ENCODE peak calls at places on chromosomes 2 and 18, in six cellular contexts. F is heart left ventricle, A is upper lobe of left lung, V is IMR-90, L is K562, R is HCT116. S is an unnamed sample.

GRCh38 chr2:221969830-221970144 is 329.0 kb downstream of the PAX3 start:
- ATAC-seq in R (no peak), V (no peak), L (no peak), F (no peak), A (no peak), S (no peak)

GRCh38 chr2:171149986-171150693 is 10.6 kb downstream of the TLK1 start:
- ATAC-seq in F (no peak), L (no peak), V (no peak), R (no peak), A (no peak), S (no peak)

GRCh38 chr2:167776359-167776758 is 471.0 kb downstream of the STK39 start:
- ATAC-seq in A (no peak), F (no peak), L (peak; percentile 63), R (no peak), V (no peak), S (no peak)

GRCh38 chr2:64311191-64311910 is 142.6 kb upstream of the LGALSL start:
- ATAC-seq in A (no peak), L (peak; percentile 32), R (no peak), F (no peak), V (no peak), S (no peak)

GRCh38 chr2:70715161-70715985 is 52.6 kb downstream of the ADD2 start:
- ATAC-seq in V (no peak), L (no peak), R (no peak), A (no peak), F (no peak), S (no peak)

GRCh38 chr2:9260411-9261037 is 53.9 kb downstream of the ASAP2 start:
- ATAC-seq in L (no peak), F (peak; percentile 8), V (no peak), R (no peak), A (peak; percentile 37), S (no peak)

GRCh38 chr2:151486100-151486499 is 76.4 kb downstream of the RIF1 start:
- ATAC-seq in A (no peak), L (no peak), R (no peak), F (no peak), V (no peak), S (no peak)

GRCh38 chr2:160878622-160879021 is 281.6 kb upstream of the TANK start:
- ATAC-seq in L (no peak), R (no peak), V (no peak), F (no peak), A (no peak), S (no peak)

GRCh38 chr18:31275722-31276463 is 42.1 kb upstream of the DSG1 start:
- ATAC-seq in L (no peak), F (no peak), V (no peak), A (peak; percentile 75), R (peak; percentile 74), S (no peak)

GRCh38 chr2:230131366-230131765 is 62.6 kb upstream of the SLC16A14 start:
- ATAC-seq in A (no peak), R (peak; percentile 20), L (no peak), V (no peak), F (peak; percentile 21), S (peak; percentile 21)

GRCh38 chr2:13193075-13193474 is 476.3 kb downstream of the TRIB2 start:
- ATAC-seq in F (no peak), R (no peak), L (no peak), V (no peak), A (no peak), S (no peak)

GRCh38 chr2:169741-170140 is 94.1 kb downstream of the SH3YL1 start:
- ATAC-seq in V (no peak), A (no peak), R (no peak), L (no peak), F (no peak), S (no peak)

GRCh38 chr2:232400244-232401015 is 6.2 kb upstream of the ALPG start:
- ATAC-seq in R (no peak), V (no peak), F (no peak), A (no peak), L (no peak), S (no peak)

GRCh38 chr2:182049783-182050182 is 64.1 kb downstream of the PPP1R1C start:
- ATAC-seq in R (no peak), L (no peak), V (no peak), F (no peak), A (peak; percentile 58), S (peak; percentile 39)

GRCh38 chr18:73669299-73669698 is 478.3 kb downstream of the FBXO15 start:
- ATAC-seq in L (no peak), A (no peak), R (no peak), V (peak; percentile 93), F (no peak), S (no peak)

GRCh38 chr2:191151315-191151698 is 513 bp upstream of the STAT4 start:
- ATAC-seq in L (no peak), F (no peak), V (no peak), A (peak; percentile 18), R (peak; percentile 15), S (peak; percentile 37)

GRCh38 chr2:221641181-221641871 is 69.2 kb upstream of the EPHA4 start:
- ATAC-seq in L (no peak), V (no peak), F (no peak), A (peak; percentile 49), R (no peak), S (no peak)

GRCh38 chr2:26076001-26076587 is 42.2 kb downstream of the RAB10 start:
- ATAC-seq in R (no peak), V (no peak), L (peak; percentile 7), A (no peak), F (no peak), S (no peak)

GRCh38 chr2:127853667-127854066 is 4.3 kb downstream of the POLR2D start:
- ATAC-seq in L (no peak), F (no peak), V (no peak), A (no peak), R (no peak), S (no peak)

GRCh38 chr2:24339856-24340262 is 20.5 kb downstream of the ITSN2 start:
- ATAC-seq in A (no peak), R (no peak), V (no peak), L (no peak), F (no peak), S (no peak)

GRCh38 chr18:31161757-31162418 is 768 bp downstream of the DSC1 start:
- ATAC-seq in R (no peak), F (no peak), L (no peak), V (no peak), A (no peak), S (no peak)

GRCh38 chr2:64283015-64283570 is 138.9 kb upstream of the PELI1 start:
- ATAC-seq in L (no peak), V (no peak), F (no peak), A (no peak), R (no peak), S (no peak)

GRCh38 chr2:98759338-98759737 is 28.4 kb upstream of the MGAT4A start:
- ATAC-seq in F (no peak), L (no peak), A (no peak), R (no peak), V (no peak), S (no peak)

GRCh38 chr2:30245364-30245763 is 14.0 kb downstream of the LBH start:
- ATAC-seq in F (peak; percentile 57), L (no peak), V (no peak), A (no peak), R (no peak), S (no peak)

GRCh38 chr2:159609933-159610523 is 6.3 kb downstream of the BAZ2B start:
- ATAC-seq in L (no peak), F (no peak), A (no peak), R (no peak), V (no peak), S (no peak)

GRCh38 chr2:163717474-163717873 is 18.3 kb downstream of the FIGN start:
- ATAC-seq in L (no peak), R (no peak), F (no peak), A (no peak), V (no peak), S (no peak)

GRCh38 chr2:109669731-109670130 is 55.6 kb downstream of the SOWAHC start:
- ATAC-seq in F (no peak), L (no peak), A (no peak), R (no peak), V (no peak), S (no peak)

GRCh38 chr2:23767871-23768611 is 158.9 kb downstream of the ATAD2B start:
- ATAC-seq in L (no peak), F (no peak), R (no peak), V (no peak), A (no peak), S (no peak)

GRCh38 chr2:55010915-55011314 is 39.3 kb downstream of the RTN4 start:
- ATAC-seq in R (no peak), L (peak; percentile 38), V (peak; percentile 13), A (peak; percentile 79), F (peak; percentile 43), S (no peak)

DNA sequence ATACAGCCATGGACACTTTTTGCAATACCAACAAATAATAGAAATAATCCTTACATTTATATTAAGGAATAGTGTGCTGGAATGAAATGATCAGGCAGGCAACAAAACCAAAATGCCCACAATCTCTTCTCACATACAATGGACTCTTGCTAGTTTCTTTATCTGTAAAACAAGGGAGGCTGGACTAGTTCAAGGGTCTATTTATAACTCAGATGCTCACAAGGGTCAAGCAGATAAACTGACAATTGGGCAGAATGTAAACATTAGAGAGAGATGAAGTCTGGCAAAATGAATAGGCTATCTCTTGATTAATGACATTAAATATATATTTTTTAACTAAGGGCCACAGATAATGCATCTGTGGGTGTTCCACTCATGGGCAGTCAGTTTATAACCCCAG is 11.4 kb downstream of the PPIL3 start:
- ATAC-seq in F (peak; percentile 81), A (no peak), V (no peak), R (no peak), L (peak; percentile 46), S (no peak)
- H3K36me3 ChIP-seq in F (peaks cover 15% of the 10 kb centered on the region), A (peaks cover 21% of the 10 kb centered on the region), V (peaks cover 27% of the 10 kb centered on the region), R (peaks cover 25% of the 10 kb centered on the region), L (peaks cover 68% of the 10 kb centered on the region), S (no peaks in the 10 kb centered on the region)

GRCh38 chr2:17996978-17997377 is 118.5 kb downstream of the KCNS3 start:
- ATAC-seq in A (no peak), L (no peak), R (no peak), V (no peak), F (no peak), S (no peak)

GRCh38 chr2:17995594-17995993 is 117.1 kb downstream of the KCNS3 start:
- ATAC-seq in F (no peak), V (no peak), R (no peak), A (no peak), L (no peak), S (no peak)
- TF ChIP-seq POLR2A in F (no peak), V (no peak), R (no peak), A (no peak), L (no peak), S (no peak)

DNA sequence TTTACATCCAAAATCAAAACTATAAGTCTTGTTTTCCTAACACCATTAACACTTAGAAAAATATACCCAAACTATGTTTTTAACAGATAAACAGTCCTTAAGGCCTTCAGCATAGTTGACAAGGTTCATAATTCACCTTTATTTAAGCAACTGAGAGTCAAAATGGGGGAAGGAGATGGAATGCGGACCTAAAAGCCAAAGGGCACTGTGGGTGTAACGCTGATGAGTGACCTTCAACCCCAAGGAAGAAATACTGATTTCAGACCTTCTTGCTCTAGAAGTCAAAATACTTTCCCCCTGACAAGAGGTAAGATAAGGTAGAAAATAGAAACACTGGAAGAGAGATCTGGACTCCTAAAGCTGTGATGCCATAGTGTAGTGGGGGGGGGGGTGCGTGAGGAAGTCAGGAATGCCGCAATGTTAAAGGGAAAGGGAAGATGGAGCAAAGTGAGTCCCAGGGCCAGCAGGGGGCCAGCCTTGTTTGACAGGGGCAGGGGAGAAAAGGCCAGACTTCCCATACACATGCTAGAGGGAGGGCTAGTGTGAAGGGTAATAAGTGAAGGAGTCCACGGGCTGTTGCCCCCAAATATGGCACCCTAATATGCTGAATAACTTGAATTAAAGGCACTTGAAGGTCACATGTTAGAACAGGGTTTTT is 31.4 kb downstream of the CCDC93 start:
- ATAC-seq in V (no peak), L (peak; percentile 39), A (no peak), F (no peak), R (no peak), S (no peak)
- TF ChIP-seq CTCF in V (no peak), L (no peak), A (no peak), F (no peak), R (no peak), S (no peak)

GRCh38 chr2:154849482-154849881 is 151.0 kb downstream of the KCNJ3 start:
- ATAC-seq in A (no peak), V (no peak), F (no peak), R (no peak), L (no peak), S (no peak)
- H3K36me3 ChIP-seq in A (no peaks in the 10 kb centered on the region), V (no peaks in the 10 kb centered on the region), F (no peaks in the 10 kb centered on the region), R (no peaks in the 10 kb centered on the region), L (no peaks in the 10 kb centered on the region), S (no peaks in the 10 kb centered on the region)